ENCODE peak calls at places on chromosomes 5 and 9, in four cellular contexts. G is activated CD4-positive, alpha-beta T cell treated with anti-CD3 and anti-CD28 coated beads, Interleukin-2, amount 50 U/mL, for 4 hours; I is globus pallidus; D is DMS53. T is an unnamed sample.

GRCh38 chr9:36007309-36007708 is 29.4 kb upstream of the RECK start:
- DNase-seq in G (no peak), I (no peak), D (no peak), T (no peak)

GRCh38 chr5:174520420-174521396 is 203.7 kb upstream of the MSX2 start:
- DNase-seq in G (no peak), I (no peak), D (no peak), T (no peak)

GRCh38 chr9:85212887-85213286 is 528.9 kb downstream of the AGTPBP1 start:
- DNase-seq in G (no peak), I (no peak), D (no peak), T (no peak)

GRCh38 chr5:93349613-93350012 is 231.4 kb downstream of the NR2F1-AS1 start:
- DNase-seq in G (no peak), I (no peak), D (peak), T (no peak)

GRCh38 chr5:156529902-156530301 is 202.9 kb downstream of the SGCD start:
- DNase-seq in G (no peak), I (no peak), D (no peak), T (no peak)

GRCh38 chr9:27602954-27603353 is 29.7 kb upstream of the C9orf72 start:
- DNase-seq in G (no peak), I (no peak), D (no peak), T (no peak)

GRCh38 chr5:15620501-15620900 is 120.5 kb downstream of the FBXL7 start:
- DNase-seq in G (no peak), I (no peak), D (peak), T (no peak)

GRCh38 chr5:95822038-95822407 is 503 bp downstream of the GLRX start:
- DNase-seq in G (no peak), I (peak), D (peak), T (peak)